ENCODE peak calls at places on chromosomes 11 and 22, in seven cellular contexts. V, Q, P, K, Z, S and A are unnamed samples.

GRCh38 chr11:31340903-31341572 is 28.5 kb downstream of the DCDC1 start:
- DNase-seq in V (no peak), S (no peak), Q (peak), K (no peak), Z (no peak), P (no peak), A (peak)

GRCh38 chr11:118907051-118907748 is 18.5 kb downstream of the BCL9L start:
- DNase-seq in P (peak), Q (peak), S (peak), K (peak), Z (peak), V (no peak), A (peak)

GRCh38 chr11:57487021-57487778 is 26.9 kb downstream of the RTN4RL2 start:
- DNase-seq in V (no peak), S (no peak), Z (no peak), K (no peak), Q (no peak), P (no peak), A (no peak)

GRCh38 chr11:43833657-43834073 is 47.0 kb upstream of the ALKBH3 start:
- DNase-seq in V (no peak), Z (no peak), P (no peak), K (no peak), Q (peak), S (peak), A (peak)

GRCh38 chr11:59283311-59283710 is 70.6 kb upstream of the MPEG1 start:
- DNase-seq in K (no peak), Q (no peak), Z (no peak), P (no peak), S (no peak), V (no peak), A (no peak)

GRCh38 chr22:25482868-25483639 is 81.4 kb upstream of the GRK3 start:
- DNase-seq in V (no peak), K (no peak), Z (no peak), S (no peak), Q (no peak), P (peak), A (no peak)

GRCh38 chr22:42041784-42042183 is 28.8 kb downstream of the NAGA start:
- DNase-seq in K (no peak), P (no peak), Q (no peak), S (no peak), Z (no peak), V (no peak), A (no peak)

GRCh38 chr11:99418927-99419707 is 398.4 kb downstream of the CNTN5 start:
- DNase-seq in P (no peak), S (peak), Z (no peak), V (no peak), K (no peak), Q (no peak), A (no peak)

GRCh38 chr11:115885446-115885978 is 381.3 kb upstream of the CADM1 start:
- DNase-seq in K (no peak), Z (no peak), Q (no peak), V (no peak), S (no peak), P (no peak), A (no peak)

GRCh38 chr11:70501026-70501901 is 102.9 kb downstream of the CTTN start:
- DNase-seq in P (peak), Z (peak), K (peak), S (no peak), V (no peak), Q (peak), A (no peak)

GRCh38 chr11:69080361-69080973 is 31.7 kb downstream of the TPCN2 start:
- DNase-seq in P (no peak), K (no peak), V (no peak), Z (no peak), Q (peak), S (peak), A (peak)

GRCh38 chr22:42310301-42310981 is 40.0 kb upstream of the TCF20 start:
- DNase-seq in V (no peak), Z (no peak), K (no peak), S (no peak), Q (no peak), P (no peak), A (no peak)

DNA sequence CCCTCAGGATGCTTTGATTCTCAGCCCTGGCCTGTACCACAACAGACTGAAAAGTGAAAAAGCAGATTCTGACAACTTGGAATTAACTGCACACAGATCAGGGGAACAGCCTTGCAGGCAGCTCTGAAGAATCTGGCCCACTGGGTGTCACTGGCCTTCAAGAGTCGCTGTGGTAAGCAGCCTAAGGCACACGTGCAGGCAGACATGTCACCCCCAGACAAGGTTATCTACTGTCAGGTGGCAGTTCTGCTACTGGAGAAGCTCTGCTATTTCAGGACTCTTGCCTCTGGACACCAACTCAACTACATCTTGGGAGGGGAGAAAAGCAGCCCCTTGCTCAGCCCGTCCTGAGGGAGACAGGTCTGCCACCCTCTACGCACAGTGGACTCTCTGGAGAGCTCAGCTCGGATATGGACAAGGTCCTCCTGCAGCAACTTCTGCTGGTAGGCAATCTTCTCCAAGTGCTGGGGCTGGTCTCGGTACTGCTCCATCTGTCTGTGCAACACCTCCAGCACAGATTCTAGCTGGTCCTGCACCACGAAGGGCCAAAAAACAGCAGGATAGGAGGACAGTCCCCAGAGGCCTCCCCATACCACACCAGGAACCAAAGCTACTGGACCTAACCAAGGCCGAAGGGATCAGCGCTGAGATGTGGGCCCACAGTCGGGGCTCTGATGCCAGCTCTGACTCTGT is 63.0 kb downstream of the C11orf58 start:
- DNase-seq in Z (no peak), S (no peak), Q (no peak), P (no peak), V (no peak), K (no peak), A (no peak)
- H3K4me3 ChIP-seq in Z (no peak), S (no peak), Q (no peak), P (no peak), V (no peak), K (no peak), A (no peak)

DNA sequence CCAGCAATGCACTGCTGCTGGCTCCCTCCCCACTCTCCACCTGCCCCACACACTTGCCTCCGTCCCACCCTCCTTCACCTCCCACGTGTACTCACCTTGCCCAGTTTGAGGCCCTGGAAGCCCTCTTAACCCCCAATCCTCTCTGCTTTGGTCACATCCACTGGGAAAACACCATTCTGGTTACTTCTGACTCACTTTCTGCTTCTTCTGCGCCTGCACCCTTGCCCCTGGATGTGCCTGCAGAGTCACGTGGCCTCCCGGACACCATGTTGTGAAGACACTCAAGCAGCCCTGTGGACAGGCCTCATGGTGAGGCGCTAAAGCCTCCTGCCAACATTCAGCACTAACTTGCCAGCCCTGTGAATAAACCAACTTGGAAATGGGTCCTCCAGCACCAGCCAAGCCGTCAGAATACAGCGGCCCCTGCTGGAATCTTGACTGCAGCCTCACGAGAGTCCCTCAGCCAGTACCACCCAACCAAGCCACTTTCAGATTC is 2.6 kb upstream of the NAALADL1 start:
- DNase-seq in Q (no peak), P (no peak), V (no peak), Z (no peak), S (no peak), K (no peak), A (peak)
- TF ChIP-seq CTCF in Q (peak), P (no peak), V (peak), Z (no peak), S (no peak), K (no peak), A (peak)

DNA sequence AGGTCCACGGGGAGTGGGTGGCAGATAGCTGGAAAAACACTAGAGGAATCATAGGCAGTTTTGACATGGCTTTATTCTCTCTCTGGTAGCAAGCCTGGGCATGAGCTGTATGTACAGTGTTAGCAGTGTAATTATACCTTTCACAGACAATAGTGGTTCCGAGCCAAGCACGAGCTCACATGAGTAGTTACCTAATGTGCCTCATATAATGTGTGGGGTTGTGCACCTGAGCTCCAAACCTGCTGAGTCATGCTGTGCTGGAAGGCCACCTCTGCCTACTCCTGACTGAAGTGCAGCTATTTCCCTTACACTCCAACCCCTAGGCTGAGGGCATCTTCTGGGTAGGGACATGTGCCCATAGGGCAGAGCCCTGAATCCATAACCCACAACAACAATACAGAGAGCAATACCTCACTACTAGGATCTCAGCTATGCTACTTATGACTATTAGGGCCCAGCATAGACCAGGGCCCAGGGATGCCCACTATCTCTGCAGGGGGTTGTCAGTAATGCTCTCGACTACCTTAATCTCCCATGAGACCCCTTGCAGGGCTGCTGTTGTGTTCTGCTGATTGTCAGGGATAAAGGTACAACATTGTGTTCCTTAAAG is 432.1 kb downstream of the DYNC2H1 start:
- DNase-seq in Q (no peak), K (no peak), P (no peak), V (no peak), Z (no peak), S (no peak), A (no peak)
- H3K4me3 ChIP-seq in Q (no peak), K (no peak), P (no peak), V (no peak), Z (no peak), S (no peak), A (no peak)

GRCh38 chr11:123135863-123136446 is 59.1 kb downstream of the CLMP start:
- DNase-seq in K (no peak), S (no peak), P (peak), Q (no peak), V (no peak), Z (no peak), A (no peak)

GRCh38 chr11:123139206-123139605 is 55.8 kb downstream of the CLMP start:
- DNase-seq in S (no peak), K (no peak), Z (no peak), Q (no peak), P (no peak), V (no peak), A (no peak)

GRCh38 chr11:123132881-123133280 is 62.2 kb downstream of the CLMP start:
- DNase-seq in S (no peak), Q (no peak), Z (no peak), P (no peak), V (no peak), K (no peak), A (peak)

GRCh38 chr11:123143476-123143875 is 51.6 kb downstream of the CLMP start:
- DNase-seq in Z (no peak), P (no peak), S (no peak), V (no peak), K (no peak), Q (no peak), A (no peak)

DNA sequence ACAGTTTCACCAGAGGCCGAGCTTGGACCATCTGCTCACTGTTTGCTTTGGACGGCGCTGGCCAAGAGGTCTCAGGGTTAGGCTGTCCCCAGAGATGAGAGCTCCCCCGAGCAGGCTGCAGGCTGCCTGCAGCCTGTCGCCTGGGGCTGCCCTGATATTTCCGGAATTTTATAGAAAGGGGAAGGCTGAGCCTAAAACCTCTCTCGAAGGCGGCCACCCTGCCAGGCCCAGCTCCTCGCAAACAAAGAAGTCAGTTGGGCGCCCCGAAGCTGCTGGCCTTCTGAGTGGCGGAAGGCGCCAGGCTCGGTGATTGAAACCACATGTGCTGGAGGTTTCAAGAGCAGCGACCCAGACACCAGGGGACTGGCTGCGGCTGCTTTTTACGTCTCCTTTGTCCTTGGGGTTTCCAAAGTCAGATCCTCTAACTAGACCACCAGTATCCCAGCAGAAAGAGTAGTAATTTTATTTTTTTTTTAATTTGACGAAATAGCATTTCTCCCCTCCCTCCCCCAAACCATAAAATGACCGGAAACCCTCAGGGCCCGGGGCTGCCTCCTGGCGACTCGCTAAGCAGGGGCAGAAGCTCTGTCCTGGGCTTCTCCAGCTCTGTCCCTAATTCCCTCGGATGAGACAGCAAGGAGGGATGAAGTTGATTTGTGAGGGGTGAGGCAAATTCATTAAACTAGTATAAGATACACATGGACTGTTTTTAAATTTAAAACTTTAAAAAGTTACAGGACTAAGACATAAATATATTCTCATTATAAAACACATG is 57.4 kb downstream of the CLMP start:
- DNase-seq in Z (peak), Q (peak), P (peak), S (no peak), K (peak), V (peak), A (peak)
- TF ChIP-seq CTCF in Z (no peak), Q (peak), P (no peak), S (no peak), K (no peak), V (peak), A (peak)

GRCh38 chr11:128734439-128735224 is 40.8 kb downstream of the FLI1 start:
- DNase-seq in V (no peak), K (peak), Z (no peak), Q (no peak), S (no peak), P (no peak), A (no peak)
- H3K4me3 ChIP-seq in V (no peak), K (no peak), Z (no peak), Q (no peak), S (no peak), P (no peak), A (no peak)

DNA sequence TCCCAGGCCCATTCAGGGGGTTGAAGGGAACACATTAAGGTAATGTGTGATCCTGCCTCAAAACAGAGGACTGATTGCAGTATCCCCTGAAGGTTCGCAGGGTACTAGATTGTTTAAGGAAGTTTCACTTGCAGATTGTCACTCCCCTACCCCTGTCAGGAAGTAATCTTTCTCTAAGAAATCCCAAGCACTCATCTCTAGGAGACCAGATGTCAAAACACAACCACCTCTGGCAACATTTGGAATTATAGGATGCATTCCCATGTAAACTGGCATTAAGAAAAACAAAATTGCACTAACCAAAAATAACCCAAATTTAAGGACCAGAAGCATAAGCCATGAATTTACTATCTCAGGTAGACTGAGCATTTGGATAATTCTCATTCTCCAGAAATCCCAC is 1.6 kb downstream of the MRPL17 start:
- DNase-seq in Z (no peak), V (no peak), K (no peak), Q (no peak), P (no peak), S (no peak), A (no peak)
- TF ChIP-seq CTCF in Z (no peak), V (no peak), K (no peak), Q (no peak), P (no peak), S (no peak), A (no peak)